ENCODE peak calls at places on chromosomes 4 and X, in seven cellular contexts. One of them, this sample, is unnamed. For H3K27me3, the result is how much of the 10 kb centered on the place peaks cover.

GRCh38 chrX:73977542-73978169 is 326.3 kb upstream of the ZCCHC13 start:
- DNase-seq in adipocyte: no peak
- DNase-seq in aorta: no peak
- DNase-seq in mesendoderm: peak
- DNase-seq in mesenchymal stem cell: peak
- DNase-seq in K562: no peak
- DNase-seq in tibial artery: no peak
- DNase-seq in this sample: no peak

GRCh38 chr4:85637778-85638177 is 162.8 kb downstream of the ARHGAP24 start:
- DNase-seq in tibial artery: no peak
- DNase-seq in mesenchymal stem cell: no peak
- DNase-seq in K562: no peak
- DNase-seq in aorta: no peak
- DNase-seq in adipocyte: no peak
- DNase-seq in mesendoderm: no peak
- DNase-seq in this sample: no peak

GRCh38 chrX:11740794-11741193 is 17.2 kb upstream of the MSL3 start:
- DNase-seq in tibial artery: no peak
- DNase-seq in mesendoderm: no peak
- DNase-seq in K562: no peak
- DNase-seq in aorta: no peak
- DNase-seq in adipocyte: no peak
- DNase-seq in mesenchymal stem cell: no peak
- DNase-seq in this sample: no peak

GRCh38 chrX:118548831-118549230 is 53.2 kb downstream of the DOCK11 start:
- DNase-seq in mesendoderm: no peak
- DNase-seq in aorta: no peak
- DNase-seq in tibial artery: no peak
- DNase-seq in adipocyte: no peak
- DNase-seq in mesenchymal stem cell: no peak
- DNase-seq in K562: no peak
- DNase-seq in this sample: no peak

GRCh38 chr4:152316969-152317368 is 218.9 kb downstream of the FBXW7 start:
- DNase-seq in K562: no peak
- DNase-seq in mesendoderm: no peak
- DNase-seq in tibial artery: no peak
- DNase-seq in adipocyte: peak
- DNase-seq in aorta: no peak
- DNase-seq in mesenchymal stem cell: peak
- DNase-seq in this sample: no peak

GRCh38 chr4:52197351-52197750 is 146.2 kb downstream of the SPATA18 start:
- DNase-seq in aorta: no peak
- DNase-seq in K562: no peak
- DNase-seq in tibial artery: no peak
- DNase-seq in mesenchymal stem cell: no peak
- DNase-seq in adipocyte: no peak
- DNase-seq in mesendoderm: no peak
- DNase-seq in this sample: no peak

GRCh38 chr4:42641155-42641554 is 15.8 kb downstream of the ATP8A1 start:
- DNase-seq in tibial artery: no peak
- DNase-seq in aorta: no peak
- DNase-seq in K562: no peak
- DNase-seq in mesenchymal stem cell: no peak
- DNase-seq in adipocyte: no peak
- DNase-seq in mesendoderm: no peak
- DNase-seq in this sample: no peak

GRCh38 chrX:150587585-150588503 is 19.4 kb downstream of the MTM1 start:
- DNase-seq in K562: peak
- DNase-seq in mesenchymal stem cell: no peak
- DNase-seq in tibial artery: no peak
- DNase-seq in mesendoderm: no peak
- DNase-seq in aorta: no peak
- DNase-seq in adipocyte: peak
- DNase-seq in this sample: peak

GRCh38 chrX:143633530-143634372 is 2.1 kb downstream of the SLITRK4 start:
- DNase-seq in tibial artery: no peak
- DNase-seq in K562: no peak
- DNase-seq in adipocyte: no peak
- DNase-seq in mesenchymal stem cell: peak
- DNase-seq in mesendoderm: peak
- DNase-seq in aorta: peak
- DNase-seq in this sample: no peak

GRCh38 chr4:47801481-47802002 is 36.3 kb downstream of the CORIN start:
- DNase-seq in tibial artery: no peak
- DNase-seq in aorta: no peak
- DNase-seq in K562: no peak
- DNase-seq in mesendoderm: no peak
- DNase-seq in adipocyte: no peak
- DNase-seq in mesenchymal stem cell: no peak
- DNase-seq in this sample: no peak

GRCh38 chr4:129545599-129546278 is 449.8 kb downstream of the C4orf33 start:
- DNase-seq in tibial artery: peak
- DNase-seq in adipocyte: peak
- DNase-seq in mesendoderm: no peak
- DNase-seq in K562: no peak
- DNase-seq in aorta: peak
- DNase-seq in mesenchymal stem cell: no peak
- DNase-seq in this sample: peak

GRCh38 chrX:56793533-56794320 is 64.7 kb downstream of the NBDY start:
- DNase-seq in mesenchymal stem cell: no peak
- DNase-seq in adipocyte: no peak
- DNase-seq in K562: no peak
- DNase-seq in aorta: peak
- DNase-seq in mesendoderm: no peak
- DNase-seq in tibial artery: no peak
- DNase-seq in this sample: no peak

GRCh38 chr4:74583066-74583700 is 138.2 kb downstream of the AREG start:
- DNase-seq in mesenchymal stem cell: peak
- DNase-seq in K562: no peak
- DNase-seq in aorta: no peak
- DNase-seq in tibial artery: no peak
- DNase-seq in mesendoderm: no peak
- DNase-seq in adipocyte: peak
- DNase-seq in this sample: no peak

DNA sequence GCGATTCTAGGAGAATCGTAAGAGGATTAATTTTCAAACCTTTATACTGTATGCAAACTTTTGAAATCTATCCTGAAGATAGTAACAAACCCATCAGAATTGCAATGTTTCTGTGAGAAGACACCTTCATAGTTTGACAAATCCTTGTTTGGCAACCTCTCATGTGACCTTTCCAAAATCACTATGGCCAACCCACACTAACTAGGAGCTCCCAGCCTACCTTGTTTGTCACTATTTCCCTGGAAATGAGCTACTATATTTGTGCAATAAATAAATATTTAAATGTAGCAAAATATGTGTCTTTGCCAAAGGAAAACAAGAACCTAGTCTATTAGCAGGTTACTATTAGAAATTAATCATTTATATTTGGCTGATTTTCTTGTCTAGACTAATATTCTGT is 173.7 kb downstream of the PPP1R2C start:
- DNase-seq in tibial artery: no peak
- DNase-seq in mesenchymal stem cell: no peak
- DNase-seq in mesendoderm: no peak
- DNase-seq in adipocyte: no peak
- DNase-seq in aorta: no peak
- DNase-seq in K562: no peak
- DNase-seq in this sample: no peak
- H3K27me3 ChIP-seq in tibial artery: under half
- H3K27me3 ChIP-seq in mesenchymal stem cell: under half
- H3K27me3 ChIP-seq in mesendoderm: under half
- H3K27me3 ChIP-seq in adipocyte: under half
- H3K27me3 ChIP-seq in aorta: under half
- H3K27me3 ChIP-seq in K562: under half
- H3K27me3 ChIP-seq in this sample: under half

GRCh38 chr4:139624441-139625130 is 41.0 kb upstream of the MGST2 start:
- DNase-seq in mesenchymal stem cell: no peak
- DNase-seq in tibial artery: no peak
- DNase-seq in K562: no peak
- DNase-seq in adipocyte: no peak
- DNase-seq in aorta: no peak
- DNase-seq in mesendoderm: no peak
- DNase-seq in this sample: no peak

GRCh38 chr4:139628184-139629012 is 37.2 kb upstream of the MGST2 start:
- DNase-seq in tibial artery: no peak
- DNase-seq in mesenchymal stem cell: no peak
- DNase-seq in aorta: no peak
- DNase-seq in adipocyte: no peak
- DNase-seq in K562: no peak
- DNase-seq in mesendoderm: peak
- DNase-seq in this sample: no peak

GRCh38 chr4:139622856-139623255 is 42.8 kb upstream of the MGST2 start:
- DNase-seq in tibial artery: no peak
- DNase-seq in mesenchymal stem cell: no peak
- DNase-seq in aorta: no peak
- DNase-seq in K562: no peak
- DNase-seq in mesendoderm: no peak
- DNase-seq in adipocyte: no peak
- DNase-seq in this sample: no peak

GRCh38 chr4:139629761-139630160 is 35.9 kb upstream of the MGST2 start:
- DNase-seq in adipocyte: peak
- DNase-seq in aorta: no peak
- DNase-seq in K562: no peak
- DNase-seq in mesenchymal stem cell: no peak
- DNase-seq in mesendoderm: no peak
- DNase-seq in tibial artery: no peak
- DNase-seq in this sample: no peak

DNA sequence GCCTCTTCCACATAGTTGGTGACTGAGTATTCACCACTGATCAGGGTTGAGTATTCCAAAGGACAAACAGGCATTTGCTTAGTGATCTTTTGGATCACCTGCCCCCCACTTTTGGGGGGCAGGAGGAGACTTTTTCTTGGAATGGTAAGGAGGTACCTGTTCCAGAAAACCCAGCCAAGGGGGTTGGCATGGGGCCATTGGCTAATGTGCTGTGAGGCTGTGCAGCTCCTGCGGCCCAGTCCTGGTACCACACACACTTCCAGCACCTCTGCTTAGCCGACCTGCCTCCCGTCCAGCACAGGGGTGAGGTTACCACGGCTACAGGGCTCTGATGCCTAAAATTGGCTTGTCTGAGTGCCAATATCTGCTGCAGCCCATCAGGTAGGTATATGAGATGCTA is 40.1 kb upstream of the MGST2 start:
- DNase-seq in aorta: no peak
- DNase-seq in K562: no peak
- DNase-seq in tibial artery: no peak
- DNase-seq in mesendoderm: no peak
- DNase-seq in mesenchymal stem cell: no peak
- DNase-seq in adipocyte: no peak
- DNase-seq in this sample: no peak
- H3K4me3 ChIP-seq in aorta: no peak
- H3K4me3 ChIP-seq in K562: no peak
- H3K4me3 ChIP-seq in tibial artery: no peak
- H3K4me3 ChIP-seq in mesendoderm: no peak
- H3K4me3 ChIP-seq in mesenchymal stem cell: no peak
- H3K4me3 ChIP-seq in adipocyte: no peak
- H3K4me3 ChIP-seq in this sample: no peak

GRCh38 chrX:54238588-54238987 is 55.5 kb upstream of the FAM120C start:
- DNase-seq in mesenchymal stem cell: no peak
- DNase-seq in mesendoderm: no peak
- DNase-seq in tibial artery: no peak
- DNase-seq in adipocyte: no peak
- DNase-seq in K562: no peak
- DNase-seq in aorta: no peak
- DNase-seq in this sample: no peak
- H3K27me3 ChIP-seq in mesenchymal stem cell: under half
- H3K27me3 ChIP-seq in mesendoderm: under half
- H3K27me3 ChIP-seq in tibial artery: under half
- H3K27me3 ChIP-seq in adipocyte: under half
- H3K27me3 ChIP-seq in K562: under half
- H3K27me3 ChIP-seq in aorta: under half
- H3K27me3 ChIP-seq in this sample: under half

GRCh38 chrX:10159069-10159468 is 2.3 kb downstream of the CLCN4 start:
- DNase-seq in adipocyte: no peak
- DNase-seq in K562: peak
- DNase-seq in mesendoderm: peak
- DNase-seq in aorta: no peak
- DNase-seq in mesenchymal stem cell: no peak
- DNase-seq in tibial artery: no peak
- DNase-seq in this sample: no peak
- H3K4me3 ChIP-seq in adipocyte: no peak
- H3K4me3 ChIP-seq in K562: no peak
- H3K4me3 ChIP-seq in mesendoderm: no peak
- H3K4me3 ChIP-seq in aorta: no peak
- H3K4me3 ChIP-seq in mesenchymal stem cell: no peak
- H3K4me3 ChIP-seq in tibial artery: no peak
- H3K4me3 ChIP-seq in this sample: no peak

GRCh38 chrX:107747596-107748161 is 27.9 kb downstream of the TSC22D3 start:
- DNase-seq in K562: no peak
- DNase-seq in tibial artery: no peak
- DNase-seq in mesenchymal stem cell: peak
- DNase-seq in adipocyte: peak
- DNase-seq in mesendoderm: no peak
- DNase-seq in aorta: peak
- DNase-seq in this sample: peak
- H3K27me3 ChIP-seq in K562: under half
- H3K27me3 ChIP-seq in tibial artery: under half
- H3K27me3 ChIP-seq in mesenchymal stem cell: half or more
- H3K27me3 ChIP-seq in adipocyte: half or more
- H3K27me3 ChIP-seq in mesendoderm: under half
- H3K27me3 ChIP-seq in aorta: under half
- H3K27me3 ChIP-seq in this sample: under half

GRCh38 chrX:30280428-30280827 is 28.8 kb downstream of the NR0B1 start:
- DNase-seq in mesendoderm: no peak
- DNase-seq in K562: no peak
- DNase-seq in tibial artery: no peak
- DNase-seq in mesenchymal stem cell: no peak
- DNase-seq in adipocyte: no peak
- DNase-seq in aorta: no peak
- DNase-seq in this sample: no peak
- H3K4me3 ChIP-seq in mesendoderm: no peak
- H3K4me3 ChIP-seq in K562: no peak
- H3K4me3 ChIP-seq in tibial artery: no peak
- H3K4me3 ChIP-seq in mesenchymal stem cell: no peak
- H3K4me3 ChIP-seq in adipocyte: no peak
- H3K4me3 ChIP-seq in aorta: no peak
- H3K4me3 ChIP-seq in this sample: no peak

GRCh38 chrX:153922286-153922573 is 3.8 kb downstream of the ARHGAP4 start:
- DNase-seq in mesenchymal stem cell: no peak
- DNase-seq in aorta: no peak
- DNase-seq in tibial artery: no peak
- DNase-seq in K562: no peak
- DNase-seq in mesendoderm: no peak
- DNase-seq in adipocyte: no peak
- DNase-seq in this sample: no peak

GRCh38 chrX:153924149-153924861 is 1.8 kb downstream of the ARHGAP4 start:
- DNase-seq in aorta: no peak
- DNase-seq in mesendoderm: peak
- DNase-seq in K562: no peak
- DNase-seq in adipocyte: no peak
- DNase-seq in tibial artery: peak
- DNase-seq in mesenchymal stem cell: peak
- DNase-seq in this sample: no peak

GRCh38 chrX:153921070-153921469 is 5.0 kb downstream of the ARHGAP4 start:
- DNase-seq in tibial artery: no peak
- DNase-seq in adipocyte: no peak
- DNase-seq in mesenchymal stem cell: no peak
- DNase-seq in mesendoderm: no peak
- DNase-seq in aorta: no peak
- DNase-seq in K562: no peak
- DNase-seq in this sample: no peak

GRCh38 chrX:153921511-153922285 is 4.4 kb downstream of the ARHGAP4 start:
- DNase-seq in K562: no peak
- DNase-seq in mesendoderm: no peak
- DNase-seq in tibial artery: no peak
- DNase-seq in mesenchymal stem cell: no peak
- DNase-seq in aorta: no peak
- DNase-seq in adipocyte: no peak
- DNase-seq in this sample: no peak

GRCh38 chrX:153922932-153923857 is 2.9 kb downstream of the ARHGAP4 start:
- DNase-seq in adipocyte: peak
- DNase-seq in tibial artery: peak
- DNase-seq in aorta: peak
- DNase-seq in mesendoderm: no peak
- DNase-seq in mesenchymal stem cell: no peak
- DNase-seq in K562: no peak
- DNase-seq in this sample: no peak
- H3K27me3 ChIP-seq in adipocyte: under half
- H3K27me3 ChIP-seq in tibial artery: under half
- H3K27me3 ChIP-seq in aorta: under half
- H3K27me3 ChIP-seq in mesendoderm: under half
- H3K27me3 ChIP-seq in mesenchymal stem cell: half or more
- H3K27me3 ChIP-seq in K562: under half
- H3K27me3 ChIP-seq in this sample: under half